ENCODE peak calls at places on chromosomes 6 and 20, in four cellular contexts. G, M, B and D are unnamed samples.

GRCh38 chr20:59751075-59751711 is 146.9 kb downstream of the PHACTR3 start:
- DNase-seq in G (peak), M (peak), B (peak), D (peak)

GRCh38 chr6:121437861-121438651 is 2.6 kb downstream of the GJA1 start:
- DNase-seq in G (no peak), M (no peak), B (no peak), D (no peak)

GRCh38 chr20:47610247-47610944 is 108.7 kb downstream of the NCOA3 start:
- DNase-seq in G (peak), M (peak), B (peak), D (no peak)

GRCh38 chr6:99348823-99349619 is 453 bp downstream of the FAXC start:
- DNase-seq in M (no peak), G (no peak), B (no peak), D (no peak)

GRCh38 chr6:159594106-159594749 is 98.8 kb downstream of the SOD2 start:
- DNase-seq in B (no peak), M (no peak), G (no peak), D (no peak)

GRCh38 chr20:21719592-21720214 is 14.2 kb downstream of the PAX1 start:
- DNase-seq in G (peak), M (peak), B (peak), D (peak)

GRCh38 chr6:118467181-118467580 is 80.9 kb upstream of the PLN start:
- DNase-seq in B (no peak), M (no peak), G (no peak), D (no peak)

GRCh38 chr20:33909331-33909921 is 84.3 kb upstream of the RALY start:
- DNase-seq in G (no peak), M (no peak), B (no peak), D (no peak)

GRCh38 chr6:170043881-170044790 is 246.7 kb downstream of the DLL1 start:
- DNase-seq in B (no peak), M (no peak), G (no peak), D (no peak)

GRCh38 chr6:2186516-2186915 is 58.9 kb downstream of the GMDS start:
- DNase-seq in B (no peak), M (peak), G (no peak), D (no peak)

GRCh38 chr6:160030103-160030502 is 61.2 kb downstream of the IGF2R start:
- DNase-seq in M (no peak), G (no peak), B (no peak), D (no peak)

GRCh38 chr6:64505312-64505711 is 869.7 kb downstream of the PHF3 start:
- DNase-seq in B (no peak), M (no peak), G (peak), D (peak)

GRCh38 chr6:11009353-11009752 is 34.8 kb downstream of the ELOVL2 start:
- DNase-seq in M (no peak), B (no peak), G (no peak), D (peak)

GRCh38 chr6:156336096-156336495 is 441.1 kb upstream of the ARID1B start:
- DNase-seq in B (no peak), M (no peak), G (no peak), D (no peak)

GRCh38 chr20:19756756-19757486 is 1.1 kb upstream of the RIN2 start:
- DNase-seq in M (no peak), B (no peak), G (no peak), D (no peak)

GRCh38 chr6:93165850-93166249 is 253.5 kb downstream of the EPHA7 start:
- DNase-seq in M (no peak), G (no peak), B (no peak), D (no peak)

GRCh38 chr20:35541118-35541782 is 628 bp upstream of the ERGIC3 start:
- DNase-seq in G (no peak), B (no peak), M (no peak), D (no peak)

GRCh38 chr20:2314759-2315439 is 19.1 kb downstream of the TGM3 start:
- DNase-seq in M (no peak), G (peak), B (peak), D (no peak)

GRCh38 chr6:118509009-118509617 is 39.0 kb upstream of the PLN start:
- DNase-seq in M (no peak), G (no peak), B (no peak), D (no peak)

GRCh38 chr6:31114970-31115849 is 610 bp downstream of the PSORS1C1 start:
- DNase-seq in B (no peak), G (peak), M (no peak), D (no peak)

GRCh38 chr20:30812739-30813411 is 444.6 kb upstream of the DEFB115 start:
- DNase-seq in M (no peak), G (no peak), B (no peak), D (peak)

GRCh38 chr6:30548375-30548774 is 7.9 kb downstream of the GNL1 start:
- DNase-seq in B (no peak), M (no peak), G (no peak), D (no peak)

GRCh38 chr6:53894086-53894485 is 99.3 kb downstream of the LRRC1 start:
- DNase-seq in B (no peak), G (no peak), M (no peak), D (no peak)

GRCh38 chr6:122712864-122713612 is 66.5 kb upstream of the FABP7 start:
- DNase-seq in G (no peak), B (peak), M (no peak), D (no peak)

GRCh38 chr6:170283212-170284081 is 7.4 kb downstream of the DLL1 start:
- DNase-seq in G (no peak), M (no peak), B (no peak), D (no peak)

GRCh38 chr6:82785206-82785605 is 280.4 kb downstream of the UBE3D start:
- DNase-seq in G (no peak), B (no peak), M (no peak), D (no peak)

GRCh38 chr6:92559002-92559401 is 860.4 kb downstream of the EPHA7 start:
- DNase-seq in M (no peak), G (no peak), B (peak), D (no peak)

GRCh38 chr6:75748743-75749538 is at the start of gene MYO6:
- DNase-seq in M (no peak), G (peak), B (no peak), D (peak)

GRCh38 chr20:50321797-50322480 is 131.3 kb downstream of the CEBPB start:
- DNase-seq in B (no peak), G (no peak), M (no peak), D (no peak)

GRCh38 chr6:148548065-148548748 is 198.6 kb upstream of the UST start:
- DNase-seq in G (no peak), B (no peak), M (no peak), D (no peak)

GRCh38 chr6:138099832-138100231 is 7.4 kb downstream of the PERP start:
- DNase-seq in B (no peak), M (no peak), G (no peak), D (no peak)

GRCh38 chr20:18388860-18389259 is 78.0 kb downstream of the DZANK1 start:
- DNase-seq in G (no peak), B (no peak), M (no peak), D (no peak)

GRCh38 chr6:37850728-37851285 is 31.3 kb downstream of the ZFAND3 start:
- DNase-seq in B (no peak), G (no peak), M (no peak), D (no peak)

GRCh38 chr20:20237093-20237959 is 130.6 kb upstream of the INSM1 start:
- DNase-seq in M (no peak), B (no peak), G (peak), D (peak)

GRCh38 chr6:1868561-1869261 is 259.0 kb downstream of the FOXC1 start:
- DNase-seq in G (no peak), B (no peak), M (peak), D (no peak)

GRCh38 chr20:61497029-61497627 is 245.1 kb downstream of the CDH4 start:
- DNase-seq in G (no peak), B (no peak), M (no peak), D (no peak)

GRCh38 chr20:61503106-61503505 is 251.0 kb downstream of the CDH4 start:
- DNase-seq in B (no peak), G (no peak), M (no peak), D (no peak)

GRCh38 chr20:61499859-61500258 is 247.8 kb downstream of the CDH4 start:
- DNase-seq in M (no peak), G (no peak), B (no peak), D (no peak)

GRCh38 chr20:61502433-61502832 is 250.4 kb downstream of the CDH4 start:
- DNase-seq in B (no peak), G (no peak), M (no peak), D (no peak)

GRCh38 chr20:61500791-61501321 is 248.8 kb downstream of the CDH4 start:
- DNase-seq in B (no peak), G (no peak), M (no peak), D (no peak)
- TF ChIP-seq POLR2AphosphoS5 in B (no peak), G (no peak), M (no peak), D (no peak)

GRCh38 chr6:130900913-130901312 is 73.7 kb downstream of the SMLR1 start:
- DNase-seq in M (no peak), B (no peak), G (no peak), D (no peak)
- TF ChIP-seq SPI1 in M (no peak), B (no peak), G (no peak), D (no peak)

DNA sequence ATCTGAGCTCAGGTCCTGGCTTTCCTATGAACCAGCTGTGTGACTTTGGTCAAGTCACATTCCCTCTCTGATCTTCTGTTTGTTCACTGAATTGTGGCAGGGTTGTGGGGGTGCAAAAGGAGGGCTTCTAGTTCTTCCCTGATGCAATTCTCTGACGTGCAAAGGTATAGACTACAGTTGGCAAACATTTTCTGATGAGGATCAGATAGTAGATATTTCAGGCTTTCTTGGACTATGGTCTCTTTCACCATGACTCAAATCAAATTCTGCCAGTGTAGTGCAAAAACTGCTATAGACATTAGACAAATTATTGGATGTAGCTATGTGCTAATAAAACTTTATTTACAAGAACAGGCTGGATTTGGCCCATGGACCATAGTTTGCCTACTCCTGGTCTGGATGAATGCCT is 44.8 kb downstream of the ATXN1 start:
- DNase-seq in B (no peak), M (no peak), G (no peak), D (no peak)
- TF ChIP-seq POLR2AphosphoS5 in B (no peak), M (no peak), G (no peak), D (no peak)

DNA sequence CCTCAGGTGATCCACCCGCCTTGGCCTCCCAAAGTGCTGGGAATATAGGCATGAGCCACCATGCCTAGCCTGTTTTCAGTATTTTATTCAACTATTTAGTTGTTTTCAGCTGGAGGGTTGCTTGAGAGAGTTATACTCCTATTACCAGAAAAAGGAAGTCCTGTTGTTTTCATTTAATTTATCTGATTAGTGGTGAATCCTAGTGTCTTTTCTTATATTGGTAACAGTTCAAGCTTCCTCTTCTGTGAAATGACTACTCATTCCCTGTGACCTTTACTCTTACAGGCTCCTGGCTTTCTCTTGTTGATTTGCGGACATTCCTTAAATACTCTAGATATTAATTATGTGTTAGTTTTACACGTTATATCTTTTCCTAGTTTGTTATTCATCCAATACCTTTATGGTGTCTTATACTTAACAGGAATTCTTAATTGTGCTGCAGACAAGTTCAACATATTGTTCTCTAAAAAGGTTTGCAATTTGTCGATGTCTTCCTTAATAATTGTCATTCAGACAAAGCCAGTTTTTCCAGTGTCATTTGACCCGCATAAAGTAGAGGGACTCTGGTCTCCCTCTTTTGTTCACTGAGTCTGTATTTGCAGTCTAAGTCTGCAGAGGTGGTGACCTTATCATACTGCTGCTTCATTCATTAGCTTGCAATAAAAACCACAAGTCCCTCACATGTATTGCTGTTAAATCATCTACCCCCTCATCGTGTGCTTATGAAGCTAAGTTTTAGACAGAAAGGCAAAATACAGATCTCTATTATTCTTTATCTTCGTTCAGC is 51.4 kb downstream of the ZBTB9 start:
- DNase-seq in M (no peak), B (no peak), G (no peak), D (no peak)
- TF ChIP-seq SPI1 in M (no peak), B (peak), G (peak), D (no peak)

GRCh38 chr20:61525781-61526431 is 273.8 kb downstream of the CDH4 start:
- DNase-seq in M (no peak), B (no peak), G (peak), D (no peak)
- TF ChIP-seq POLR2AphosphoS5 in M (no peak), B (no peak), G (peak), D (no peak)